ENCODE peak calls at places on chromosome 14, in ten cellular contexts. D is adrenal gland; M is NT2/D1; H is head of caudate nucleus; N is esophagus squamous epithelium; Y is stimulated activated CD4-positive, alpha-beta T cell treated with anti-CD3 and anti-CD28 coated beads, Interleukin-15, amount 100 ng/mL, for 24 hours; U is NCI-H1417; A is A673; R is nucleus accumbens; G is NCI-H1694 treated with DMSO at 0.1 percent for 48 hours. I is an unnamed sample.

GRCh38 chr14:103118663-103119404 is 4.4 kb upstream of the TNFAIP2 start:
- DNase-seq in D (peak), M (no peak), H (peak), N (no peak), Y (no peak), U (no peak), A (no peak), R (no peak), G (no peak), I (no peak)

GRCh38 chr14:21102472-21103164 is 1.8 kb downstream of the TMEM253 start:
- DNase-seq in D (no peak), M (no peak), H (no peak), N (no peak), Y (no peak), U (no peak), A (no peak), R (no peak), G (no peak), I (no peak)

GRCh38 chr14:23008836-23009235 is 1.1 kb downstream of the C14orf93 start:
- DNase-seq in D (no peak), M (no peak), H (no peak), N (no peak), Y (no peak), U (peak), A (peak), R (no peak), G (no peak), I (no peak)

GRCh38 chr14:99568567-99569560 is 35.1 kb downstream of the CCDC85C start:
- DNase-seq in D (peak), M (no peak), H (no peak), N (no peak), Y (no peak), U (peak), A (peak), R (no peak), G (peak), I (no peak)

GRCh38 chr14:83993545-83993944 is 1536.4 kb upstream of the FLRT2 start:
- DNase-seq in D (no peak), M (no peak), H (no peak), N (no peak), Y (no peak), U (no peak), A (no peak), R (no peak), G (no peak), I (no peak)

GRCh38 chr14:64244279-64244678 is 49.9 kb downstream of the ESR2 start:
- DNase-seq in D (peak), M (no peak), H (no peak), N (no peak), Y (no peak), U (no peak), A (no peak), R (peak), G (no peak), I (no peak)

GRCh38 chr14:72476657-72477499 is 417.0 kb downstream of the DPF3 start:
- DNase-seq in D (no peak), M (peak), H (no peak), N (no peak), Y (peak), U (no peak), A (peak), R (no peak), G (no peak), I (peak)

GRCh38 chr14:58491593-58491992 is 64.1 kb downstream of the KIAA0586 start:
- DNase-seq in D (no peak), M (no peak), H (no peak), N (no peak), Y (no peak), U (no peak), A (no peak), R (no peak), G (no peak), I (no peak)

GRCh38 chr14:67559639-67560038 is 26.5 kb downstream of the PLEKHH1 start:
- DNase-seq in D (no peak), M (no peak), H (peak), N (no peak), Y (no peak), U (no peak), A (no peak), R (no peak), G (no peak), I (no peak)

GRCh38 chr14:50340045-50340444 is 27.9 kb downstream of the DMAC2L start:
- DNase-seq in D (no peak), M (no peak), H (no peak), N (no peak), Y (no peak), U (no peak), A (no peak), R (no peak), G (no peak), I (no peak)

GRCh38 chr14:99774526-99775307 is 18.5 kb upstream of the EML1 start:
- DNase-seq in D (peak), M (no peak), H (peak), N (no peak), Y (no peak), U (no peak), A (peak), R (peak), G (peak), I (no peak)

GRCh38 chr14:38342803-38343202 is 86.9 kb upstream of the CLEC14A start:
- DNase-seq in D (no peak), M (no peak), H (no peak), N (no peak), Y (no peak), U (no peak), A (no peak), R (no peak), G (no peak), I (no peak)

GRCh38 chr14:53273671-53274072 is 120.5 kb upstream of the DDHD1 start:
- DNase-seq in D (no peak), M (no peak), H (no peak), N (no peak), Y (no peak), U (no peak), A (peak), R (no peak), G (no peak), I (no peak)